ENCODE peak calls at places on chromosomes 6 and 20, in seven cellular contexts. One of them, this sample, is unnamed.

GRCh38 chr20:35058184-35058583 is 34.4 kb downstream of the TRPC4AP start:
- DNase-seq in stimulated activated CD8-positive, alpha-beta memory T cell treated with anti-CD3 and anti-CD28 coated beads, Interleukin-15, amount 100 ng/mL, for 1 hour: no peak
- DNase-seq in endothelial cell of umbilical vein: no peak
- DNase-seq in islet precursor cell: no peak
- DNase-seq in small intestine: no peak
- DNase-seq in NCI-H1417: peak
- DNase-seq in mesendoderm: no peak
- DNase-seq in this sample: no peak

GRCh38 chr6:51513891-51514290 is 573.5 kb downstream of the PKHD1 start:
- DNase-seq in endothelial cell of umbilical vein: no peak
- DNase-seq in stimulated activated CD8-positive, alpha-beta memory T cell treated with anti-CD3 and anti-CD28 coated beads, Interleukin-15, amount 100 ng/mL, for 1 hour: no peak
- DNase-seq in mesendoderm: no peak
- DNase-seq in islet precursor cell: peak
- DNase-seq in small intestine: no peak
- DNase-seq in NCI-H1417: no peak
- DNase-seq in this sample: no peak

GRCh38 chr6:95576621-95577316 is 566 bp upstream of the MANEA start:
- DNase-seq in NCI-H1417: peak
- DNase-seq in endothelial cell of umbilical vein: peak
- DNase-seq in islet precursor cell: no peak
- DNase-seq in small intestine: peak
- DNase-seq in mesendoderm: no peak
- DNase-seq in stimulated activated CD8-positive, alpha-beta memory T cell treated with anti-CD3 and anti-CD28 coated beads, Interleukin-15, amount 100 ng/mL, for 1 hour: no peak
- DNase-seq in this sample: no peak

GRCh38 chr6:45423111-45423900 is 45.6 kb upstream of the SUPT3H start:
- DNase-seq in NCI-H1417: no peak
- DNase-seq in mesendoderm: peak
- DNase-seq in stimulated activated CD8-positive, alpha-beta memory T cell treated with anti-CD3 and anti-CD28 coated beads, Interleukin-15, amount 100 ng/mL, for 1 hour: no peak
- DNase-seq in islet precursor cell: peak
- DNase-seq in endothelial cell of umbilical vein: no peak
- DNase-seq in small intestine: no peak
- DNase-seq in this sample: peak

GRCh38 chr6:78966542-78966941 is 99.2 kb downstream of the IRAK1BP1 start:
- DNase-seq in islet precursor cell: no peak
- DNase-seq in NCI-H1417: no peak
- DNase-seq in mesendoderm: no peak
- DNase-seq in endothelial cell of umbilical vein: peak
- DNase-seq in stimulated activated CD8-positive, alpha-beta memory T cell treated with anti-CD3 and anti-CD28 coated beads, Interleukin-15, amount 100 ng/mL, for 1 hour: no peak
- DNase-seq in small intestine: no peak
- DNase-seq in this sample: no peak

GRCh38 chr6:34531580-34532201 is 24.4 kb downstream of the SPDEF start:
- DNase-seq in NCI-H1417: no peak
- DNase-seq in small intestine: no peak
- DNase-seq in mesendoderm: peak
- DNase-seq in islet precursor cell: peak
- DNase-seq in endothelial cell of umbilical vein: peak
- DNase-seq in stimulated activated CD8-positive, alpha-beta memory T cell treated with anti-CD3 and anti-CD28 coated beads, Interleukin-15, amount 100 ng/mL, for 1 hour: no peak
- DNase-seq in this sample: peak

GRCh38 chr6:150765457-150765764 is 100.1 kb upstream of the MTHFD1L start:
- DNase-seq in NCI-H1417: no peak
- DNase-seq in endothelial cell of umbilical vein: no peak
- DNase-seq in stimulated activated CD8-positive, alpha-beta memory T cell treated with anti-CD3 and anti-CD28 coated beads, Interleukin-15, amount 100 ng/mL, for 1 hour: no peak
- DNase-seq in islet precursor cell: no peak
- DNase-seq in small intestine: no peak
- DNase-seq in mesendoderm: no peak
- DNase-seq in this sample: no peak

GRCh38 chr20:63022501-63022900 is 15.7 kb upstream of the BHLHE23 start:
- DNase-seq in small intestine: no peak
- DNase-seq in islet precursor cell: no peak
- DNase-seq in endothelial cell of umbilical vein: no peak
- DNase-seq in stimulated activated CD8-positive, alpha-beta memory T cell treated with anti-CD3 and anti-CD28 coated beads, Interleukin-15, amount 100 ng/mL, for 1 hour: no peak
- DNase-seq in mesendoderm: no peak
- DNase-seq in NCI-H1417: no peak
- DNase-seq in this sample: no peak

GRCh38 chr20:45368221-45368980 is 5.4 kb downstream of the SYS1 start:
- DNase-seq in mesendoderm: no peak
- DNase-seq in small intestine: peak
- DNase-seq in endothelial cell of umbilical vein: no peak
- DNase-seq in NCI-H1417: no peak
- DNase-seq in islet precursor cell: no peak
- DNase-seq in stimulated activated CD8-positive, alpha-beta memory T cell treated with anti-CD3 and anti-CD28 coated beads, Interleukin-15, amount 100 ng/mL, for 1 hour: no peak
- DNase-seq in this sample: peak

GRCh38 chr20:19935842-19936241 is 81.3 kb upstream of the NAA20 start:
- DNase-seq in mesendoderm: no peak
- DNase-seq in stimulated activated CD8-positive, alpha-beta memory T cell treated with anti-CD3 and anti-CD28 coated beads, Interleukin-15, amount 100 ng/mL, for 1 hour: no peak
- DNase-seq in endothelial cell of umbilical vein: no peak
- DNase-seq in islet precursor cell: peak
- DNase-seq in small intestine: peak
- DNase-seq in NCI-H1417: no peak
- DNase-seq in this sample: no peak

GRCh38 chr6:305371-306206 is 13.3 kb downstream of the DUSP22 start:
- DNase-seq in islet precursor cell: no peak
- DNase-seq in stimulated activated CD8-positive, alpha-beta memory T cell treated with anti-CD3 and anti-CD28 coated beads, Interleukin-15, amount 100 ng/mL, for 1 hour: no peak
- DNase-seq in small intestine: peak
- DNase-seq in mesendoderm: no peak
- DNase-seq in NCI-H1417: no peak
- DNase-seq in endothelial cell of umbilical vein: no peak
- DNase-seq in this sample: no peak

GRCh38 chr20:32506721-32507120 is 78.4 kb downstream of the NOL4L start:
- DNase-seq in endothelial cell of umbilical vein: no peak
- DNase-seq in islet precursor cell: peak
- DNase-seq in stimulated activated CD8-positive, alpha-beta memory T cell treated with anti-CD3 and anti-CD28 coated beads, Interleukin-15, amount 100 ng/mL, for 1 hour: no peak
- DNase-seq in small intestine: no peak
- DNase-seq in NCI-H1417: peak
- DNase-seq in mesendoderm: peak
- DNase-seq in this sample: no peak

GRCh38 chr20:44405246-44405645 is 49.7 kb downstream of the HNF4A start:
- DNase-seq in stimulated activated CD8-positive, alpha-beta memory T cell treated with anti-CD3 and anti-CD28 coated beads, Interleukin-15, amount 100 ng/mL, for 1 hour: no peak
- DNase-seq in NCI-H1417: no peak
- DNase-seq in endothelial cell of umbilical vein: no peak
- DNase-seq in small intestine: no peak
- DNase-seq in islet precursor cell: no peak
- DNase-seq in mesendoderm: no peak
- DNase-seq in this sample: no peak

GRCh38 chr20:53750827-53751393 is 157.3 kb upstream of the ZNF217 start:
- DNase-seq in stimulated activated CD8-positive, alpha-beta memory T cell treated with anti-CD3 and anti-CD28 coated beads, Interleukin-15, amount 100 ng/mL, for 1 hour: no peak
- DNase-seq in endothelial cell of umbilical vein: peak
- DNase-seq in mesendoderm: peak
- DNase-seq in small intestine: no peak
- DNase-seq in islet precursor cell: peak
- DNase-seq in NCI-H1417: peak
- DNase-seq in this sample: peak

GRCh38 chr6:47478233-47479155 is 905 bp downstream of the CD2AP start:
- DNase-seq in mesendoderm: peak
- DNase-seq in NCI-H1417: peak
- DNase-seq in small intestine: peak
- DNase-seq in stimulated activated CD8-positive, alpha-beta memory T cell treated with anti-CD3 and anti-CD28 coated beads, Interleukin-15, amount 100 ng/mL, for 1 hour: no peak
- DNase-seq in islet precursor cell: peak
- DNase-seq in endothelial cell of umbilical vein: peak
- DNase-seq in this sample: no peak

GRCh38 chr20:60262967-60263603 is 304.9 kb downstream of the CDH26 start:
- DNase-seq in stimulated activated CD8-positive, alpha-beta memory T cell treated with anti-CD3 and anti-CD28 coated beads, Interleukin-15, amount 100 ng/mL, for 1 hour: peak
- DNase-seq in small intestine: peak
- DNase-seq in endothelial cell of umbilical vein: no peak
- DNase-seq in NCI-H1417: peak
- DNase-seq in islet precursor cell: peak
- DNase-seq in mesendoderm: peak
- DNase-seq in this sample: peak

GRCh38 chr6:152461556-152461955 is 175.6 kb downstream of the SYNE1 start:
- DNase-seq in islet precursor cell: no peak
- DNase-seq in NCI-H1417: no peak
- DNase-seq in stimulated activated CD8-positive, alpha-beta memory T cell treated with anti-CD3 and anti-CD28 coated beads, Interleukin-15, amount 100 ng/mL, for 1 hour: no peak
- DNase-seq in mesendoderm: no peak
- DNase-seq in small intestine: no peak
- DNase-seq in endothelial cell of umbilical vein: peak
- DNase-seq in this sample: no peak

GRCh38 chr6:81171991-81172740 is 580.3 kb downstream of the TENT5A start:
- DNase-seq in islet precursor cell: peak
- DNase-seq in small intestine: no peak
- DNase-seq in endothelial cell of umbilical vein: peak
- DNase-seq in stimulated activated CD8-positive, alpha-beta memory T cell treated with anti-CD3 and anti-CD28 coated beads, Interleukin-15, amount 100 ng/mL, for 1 hour: no peak
- DNase-seq in NCI-H1417: no peak
- DNase-seq in mesendoderm: peak
- DNase-seq in this sample: no peak

GRCh38 chr6:162181741-162182401 is 545.7 kb downstream of the PRKN start:
- DNase-seq in mesendoderm: no peak
- DNase-seq in islet precursor cell: no peak
- DNase-seq in stimulated activated CD8-positive, alpha-beta memory T cell treated with anti-CD3 and anti-CD28 coated beads, Interleukin-15, amount 100 ng/mL, for 1 hour: no peak
- DNase-seq in NCI-H1417: no peak
- DNase-seq in small intestine: peak
- DNase-seq in endothelial cell of umbilical vein: peak
- DNase-seq in this sample: no peak

GRCh38 chr20:45950330-45950646 is 15.8 kb downstream of the PCIF1 start:
- DNase-seq in mesendoderm: no peak
- DNase-seq in small intestine: no peak
- DNase-seq in NCI-H1417: no peak
- DNase-seq in stimulated activated CD8-positive, alpha-beta memory T cell treated with anti-CD3 and anti-CD28 coated beads, Interleukin-15, amount 100 ng/mL, for 1 hour: no peak
- DNase-seq in endothelial cell of umbilical vein: no peak
- DNase-seq in islet precursor cell: no peak
- DNase-seq in this sample: no peak

GRCh38 chr6:132244744-132245143 is 156.5 kb downstream of the MOXD1 start:
- DNase-seq in islet precursor cell: no peak
- DNase-seq in endothelial cell of umbilical vein: no peak
- DNase-seq in stimulated activated CD8-positive, alpha-beta memory T cell treated with anti-CD3 and anti-CD28 coated beads, Interleukin-15, amount 100 ng/mL, for 1 hour: no peak
- DNase-seq in mesendoderm: no peak
- DNase-seq in small intestine: no peak
- DNase-seq in NCI-H1417: no peak
- DNase-seq in this sample: no peak

GRCh38 chr6:13447949-13448724 is 39.3 kb downstream of the GFOD1 start:
- DNase-seq in islet precursor cell: no peak
- DNase-seq in endothelial cell of umbilical vein: peak
- DNase-seq in mesendoderm: no peak
- DNase-seq in stimulated activated CD8-positive, alpha-beta memory T cell treated with anti-CD3 and anti-CD28 coated beads, Interleukin-15, amount 100 ng/mL, for 1 hour: no peak
- DNase-seq in small intestine: peak
- DNase-seq in NCI-H1417: no peak
- DNase-seq in this sample: no peak

GRCh38 chr20:50794181-50794845 is 548 bp upstream of the BCAS4 start:
- DNase-seq in small intestine: no peak
- DNase-seq in stimulated activated CD8-positive, alpha-beta memory T cell treated with anti-CD3 and anti-CD28 coated beads, Interleukin-15, amount 100 ng/mL, for 1 hour: no peak
- DNase-seq in mesendoderm: no peak
- DNase-seq in NCI-H1417: no peak
- DNase-seq in endothelial cell of umbilical vein: no peak
- DNase-seq in islet precursor cell: no peak
- DNase-seq in this sample: peak

GRCh38 chr20:23078351-23078993 is 7.7 kb downstream of the CD93 start:
- DNase-seq in NCI-H1417: no peak
- DNase-seq in mesendoderm: no peak
- DNase-seq in endothelial cell of umbilical vein: peak
- DNase-seq in islet precursor cell: no peak
- DNase-seq in small intestine: no peak
- DNase-seq in stimulated activated CD8-positive, alpha-beta memory T cell treated with anti-CD3 and anti-CD28 coated beads, Interleukin-15, amount 100 ng/mL, for 1 hour: no peak
- DNase-seq in this sample: no peak

GRCh38 chr6:90691823-90692222 is 105.0 kb upstream of the MAP3K7 start:
- DNase-seq in stimulated activated CD8-positive, alpha-beta memory T cell treated with anti-CD3 and anti-CD28 coated beads, Interleukin-15, amount 100 ng/mL, for 1 hour: no peak
- DNase-seq in islet precursor cell: no peak
- DNase-seq in endothelial cell of umbilical vein: no peak
- DNase-seq in small intestine: no peak
- DNase-seq in mesendoderm: peak
- DNase-seq in NCI-H1417: no peak
- DNase-seq in this sample: no peak

GRCh38 chr20:3843490-3843889 is 3.1 kb upstream of the MAVS start:
- DNase-seq in stimulated activated CD8-positive, alpha-beta memory T cell treated with anti-CD3 and anti-CD28 coated beads, Interleukin-15, amount 100 ng/mL, for 1 hour: no peak
- DNase-seq in mesendoderm: no peak
- DNase-seq in NCI-H1417: no peak
- DNase-seq in islet precursor cell: peak
- DNase-seq in small intestine: peak
- DNase-seq in endothelial cell of umbilical vein: no peak
- DNase-seq in this sample: peak

GRCh38 chr20:45176526-45176925 is 1.8 kb downstream of the PI3 start:
- DNase-seq in stimulated activated CD8-positive, alpha-beta memory T cell treated with anti-CD3 and anti-CD28 coated beads, Interleukin-15, amount 100 ng/mL, for 1 hour: no peak
- DNase-seq in NCI-H1417: no peak
- DNase-seq in mesendoderm: no peak
- DNase-seq in islet precursor cell: no peak
- DNase-seq in small intestine: no peak
- DNase-seq in endothelial cell of umbilical vein: no peak
- DNase-seq in this sample: no peak

GRCh38 chr6:33139596-33140206 is 52.6 kb downstream of the COL11A2 start:
- DNase-seq in NCI-H1417: no peak
- DNase-seq in stimulated activated CD8-positive, alpha-beta memory T cell treated with anti-CD3 and anti-CD28 coated beads, Interleukin-15, amount 100 ng/mL, for 1 hour: no peak
- DNase-seq in mesendoderm: no peak
- DNase-seq in endothelial cell of umbilical vein: no peak
- DNase-seq in small intestine: no peak
- DNase-seq in islet precursor cell: no peak
- DNase-seq in this sample: no peak

GRCh38 chr6:3202999-3203696 is 24.3 kb downstream of the TUBB2B start:
- DNase-seq in mesendoderm: no peak
- DNase-seq in NCI-H1417: no peak
- DNase-seq in islet precursor cell: no peak
- DNase-seq in endothelial cell of umbilical vein: no peak
- DNase-seq in stimulated activated CD8-positive, alpha-beta memory T cell treated with anti-CD3 and anti-CD28 coated beads, Interleukin-15, amount 100 ng/mL, for 1 hour: no peak
- DNase-seq in small intestine: no peak
- DNase-seq in this sample: no peak

GRCh38 chr6:119077643-119078448 is 618 bp downstream of the FAM184A start:
- DNase-seq in stimulated activated CD8-positive, alpha-beta memory T cell treated with anti-CD3 and anti-CD28 coated beads, Interleukin-15, amount 100 ng/mL, for 1 hour: no peak
- DNase-seq in endothelial cell of umbilical vein: no peak
- DNase-seq in islet precursor cell: peak
- DNase-seq in small intestine: peak
- DNase-seq in mesendoderm: peak
- DNase-seq in NCI-H1417: peak
- DNase-seq in this sample: peak

GRCh38 chr6:40477246-40478126 is 109.7 kb downstream of the LRFN2 start:
- DNase-seq in NCI-H1417: peak
- DNase-seq in islet precursor cell: peak
- DNase-seq in small intestine: peak
- DNase-seq in mesendoderm: peak
- DNase-seq in endothelial cell of umbilical vein: no peak
- DNase-seq in stimulated activated CD8-positive, alpha-beta memory T cell treated with anti-CD3 and anti-CD28 coated beads, Interleukin-15, amount 100 ng/mL, for 1 hour: no peak
- DNase-seq in this sample: peak

GRCh38 chr6:101544286-101544685 is 150.8 kb downstream of the GRIK2 start:
- DNase-seq in mesendoderm: no peak
- DNase-seq in NCI-H1417: no peak
- DNase-seq in islet precursor cell: no peak
- DNase-seq in endothelial cell of umbilical vein: no peak
- DNase-seq in stimulated activated CD8-positive, alpha-beta memory T cell treated with anti-CD3 and anti-CD28 coated beads, Interleukin-15, amount 100 ng/mL, for 1 hour: no peak
- DNase-seq in small intestine: no peak
- DNase-seq in this sample: no peak

GRCh38 chr6:31053873-31054272 is 43.6 kb downstream of the MUC22 start:
- DNase-seq in small intestine: no peak
- DNase-seq in islet precursor cell: no peak
- DNase-seq in mesendoderm: no peak
- DNase-seq in endothelial cell of umbilical vein: no peak
- DNase-seq in stimulated activated CD8-positive, alpha-beta memory T cell treated with anti-CD3 and anti-CD28 coated beads, Interleukin-15, amount 100 ng/mL, for 1 hour: no peak
- DNase-seq in NCI-H1417: no peak
- DNase-seq in this sample: no peak

GRCh38 chr20:17966432-17967312 is 1.9 kb downstream of the SNX5 start:
- DNase-seq in endothelial cell of umbilical vein: peak
- DNase-seq in stimulated activated CD8-positive, alpha-beta memory T cell treated with anti-CD3 and anti-CD28 coated beads, Interleukin-15, amount 100 ng/mL, for 1 hour: no peak
- DNase-seq in small intestine: peak
- DNase-seq in islet precursor cell: no peak
- DNase-seq in NCI-H1417: no peak
- DNase-seq in mesendoderm: peak
- DNase-seq in this sample: no peak

GRCh38 chr6:44667668-44668390 is 280.3 kb downstream of the CDC5L start:
- DNase-seq in mesendoderm: peak
- DNase-seq in small intestine: peak
- DNase-seq in NCI-H1417: no peak
- DNase-seq in endothelial cell of umbilical vein: no peak
- DNase-seq in stimulated activated CD8-positive, alpha-beta memory T cell treated with anti-CD3 and anti-CD28 coated beads, Interleukin-15, amount 100 ng/mL, for 1 hour: no peak
- DNase-seq in islet precursor cell: peak
- DNase-seq in this sample: peak